ENCODE peak calls at places on chromosomes 13 and 19, in seven cellular contexts. M is endodermal cell; N is colonic mucosa; U is SK-N-SH; A is effector memory CD4-positive, alpha-beta T cell; C is mucosa of descending colon; Z is upper lobe of right lung. H is an unnamed sample. For H3K36me3 and H3K9me3, the result is how much of the 10 kb centered on the place peaks cover.

GRCh38 chr19:38213911-38214625 is 10.0 kb downstream of the DPF1 start:
- DNase-seq in M (no peak), C (no peak), Z (no peak), U (no peak), A (no peak), N (no peak), H (no peak)

GRCh38 chr13:109899748-109900147 is 113.4 kb upstream of the IRS2 start:
- DNase-seq in Z (no peak), A (no peak), U (no peak), N (no peak), M (no peak), C (no peak), H (no peak)

GRCh38 chr13:103067751-103068563 is 1.7 kb upstream of the SLC10A2 start:
- DNase-seq in U (no peak), Z (no peak), A (no peak), M (peak), N (peak), C (peak), H (no peak)

GRCh38 chr13:82713681-82714405 is 1168.4 kb downstream of the SLITRK1 start:
- DNase-seq in N (no peak), Z (no peak), A (no peak), C (no peak), U (no peak), M (no peak), H (no peak)

GRCh38 chr13:69092615-69093322 is 1014.9 kb upstream of the ATXN8OS start:
- DNase-seq in M (peak), C (no peak), Z (no peak), A (no peak), U (no peak), N (no peak), H (no peak)

GRCh38 chr19:16315825-16316505 is 8.7 kb upstream of the KLF2 start:
- DNase-seq in U (no peak), C (no peak), N (peak), Z (no peak), A (no peak), M (no peak), H (peak)

GRCh38 chr19:29497686-29498436 is 27.9 kb upstream of the VSTM2B start:
- DNase-seq in Z (peak), N (no peak), M (peak), A (no peak), U (no peak), C (peak), H (peak)

GRCh38 chr13:66640231-66640630 is 589.9 kb downstream of the PCDH9 start:
- DNase-seq in Z (no peak), M (no peak), N (no peak), C (no peak), U (no peak), A (no peak), H (no peak)

DNA sequence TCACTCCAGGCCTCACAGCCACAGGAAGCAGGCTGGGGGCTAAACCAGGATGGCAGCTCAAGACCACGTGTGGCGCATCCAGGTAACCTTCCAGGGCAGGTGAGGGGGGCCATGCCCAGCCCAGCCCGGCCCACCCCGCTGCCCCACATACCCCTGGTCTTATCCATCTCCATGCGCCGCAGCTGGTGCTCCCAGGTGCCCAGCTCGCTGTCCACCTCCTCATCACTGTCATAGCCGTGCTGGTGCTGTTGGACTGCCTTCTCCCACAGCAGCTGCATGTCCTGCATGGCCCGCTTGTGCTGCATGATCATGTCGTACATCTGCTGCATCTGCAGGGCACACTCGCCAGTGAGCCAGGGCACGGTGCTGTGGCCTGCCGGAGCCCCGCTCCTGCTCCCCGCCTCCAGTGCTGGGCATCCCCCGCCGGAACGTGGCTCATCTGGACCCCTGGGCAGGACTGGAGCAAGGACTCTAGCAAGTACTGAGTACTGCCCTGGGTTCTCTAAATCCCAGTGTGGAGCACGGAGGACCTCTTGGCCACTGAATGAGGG is 6.0 kb upstream of the TM6SF2 start:
- DNase-seq in M (no peak), N (no peak), Z (no peak), U (no peak), A (no peak), C (no peak), H (no peak)
- H3K36me3 ChIP-seq in M (half or more), N (under half), Z (half or more), U (half or more), A (half or more), C (under half), H (half or more)

GRCh38 chr19:51944798-51945552 is 17.7 kb downstream of the ZNF613 start:
- DNase-seq in M (no peak), C (no peak), Z (no peak), N (no peak), U (no peak), A (no peak), H (no peak)

GRCh38 chr19:51946602-51947001 is 19.3 kb downstream of the ZNF613 start:
- DNase-seq in M (no peak), N (no peak), U (no peak), C (no peak), A (no peak), Z (no peak), H (no peak)

DNA sequence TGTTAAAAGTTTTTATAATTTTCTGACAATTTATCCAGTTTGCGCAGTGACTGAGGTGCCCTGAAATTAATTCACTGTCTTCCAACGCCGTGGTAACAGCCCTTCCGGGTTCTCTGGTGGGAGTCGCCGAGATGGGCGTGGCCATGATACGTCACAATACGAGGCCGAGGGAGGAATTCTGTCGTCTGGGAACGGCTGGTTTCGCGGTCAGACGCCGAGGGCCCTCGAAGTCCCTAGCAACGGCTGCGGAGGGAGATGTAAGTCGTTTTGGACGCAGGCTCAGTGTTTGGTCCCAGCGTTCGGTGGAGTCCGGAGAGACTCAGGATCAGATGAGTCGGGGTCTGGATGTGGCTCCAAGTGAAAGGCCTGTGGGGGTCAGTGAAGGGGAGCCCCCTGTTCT is 21.7 kb downstream of the ZNF613 start:
- DNase-seq in U (peak), A (no peak), N (no peak), C (no peak), Z (no peak), M (no peak), H (no peak)
- H3K9me3 ChIP-seq in U (under half), A (half or more), N (under half), C (half or more), Z (half or more), M (half or more), H (under half)

DNA sequence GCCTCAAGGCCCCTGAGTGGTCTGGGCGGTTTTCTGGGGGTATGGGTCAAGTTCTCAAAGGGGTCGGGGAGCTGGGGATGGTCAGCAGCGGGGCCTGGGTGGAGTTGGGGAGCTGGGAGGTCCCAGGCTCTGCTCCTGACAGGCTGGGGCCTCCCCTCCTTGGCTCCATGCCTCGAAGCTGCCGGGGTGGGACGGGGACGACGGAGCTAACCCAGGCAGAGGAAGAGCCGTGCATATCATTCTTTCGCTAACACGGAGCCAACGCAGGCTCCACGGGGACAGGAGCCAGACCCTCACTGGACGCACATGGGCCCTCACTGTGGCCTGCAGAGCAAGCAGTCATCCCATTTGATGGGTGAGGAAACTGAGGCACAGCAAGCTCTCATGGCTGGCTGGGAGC is 25.8 kb upstream of the CACTIN start:
- DNase-seq in N (no peak), Z (no peak), C (no peak), A (no peak), U (no peak), M (no peak), H (no peak)
- H3K36me3 ChIP-seq in N (under half), Z (half or more), C (under half), A (under half), U (under half), M (under half), H (under half)

GRCh38 chr19:11680689-11681302 is 58.0 kb downstream of the ZNF823 start:
- DNase-seq in A (no peak), N (no peak), C (no peak), M (no peak), Z (no peak), U (no peak), H (no peak)
- H3K9me3 ChIP-seq in A (under half), N (under half), C (half or more), M (half or more), Z (under half), U (under half), H (under half)

DNA sequence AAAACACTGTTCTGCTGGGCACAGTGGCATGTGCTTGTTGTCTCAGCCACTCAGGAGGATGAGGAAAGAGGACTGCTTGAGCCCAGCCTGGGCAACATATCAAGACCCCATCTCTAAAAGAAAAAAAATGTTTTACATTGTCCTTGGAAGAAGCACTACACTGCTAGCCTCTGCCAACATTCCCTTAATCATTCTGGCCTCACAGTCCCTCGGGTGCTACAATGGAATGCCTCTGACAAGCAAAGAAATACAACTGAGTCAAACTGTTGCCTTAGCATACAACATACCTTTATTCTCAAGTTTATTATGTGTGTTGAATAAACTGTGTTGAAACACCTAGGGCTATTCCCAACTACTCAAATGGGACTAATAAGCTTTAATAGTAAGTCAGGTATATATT is 56.1 kb downstream of the PSPC1 start:
- DNase-seq in U (no peak), C (no peak), Z (no peak), N (no peak), A (no peak), M (no peak), H (no peak)
- H3K36me3 ChIP-seq in U (under half), C (under half), Z (under half), N (under half), A (under half), M (half or more), H (under half)

GRCh38 chr19:12546903-12547302 is 4.4 kb downstream of the ZNF564 start:
- DNase-seq in A (no peak), M (no peak), Z (no peak), C (no peak), U (no peak), N (no peak), H (no peak)
- H3K9me3 ChIP-seq in A (under half), M (half or more), Z (under half), C (under half), U (under half), N (under half), H (under half)

GRCh38 chr13:24301911-24302310 is 7.5 kb upstream of the C1QTNF9 start:
- DNase-seq in N (no peak), C (no peak), A (no peak), M (no peak), Z (no peak), U (no peak), H (no peak)

GRCh38 chr13:24301434-24301833 is 7.9 kb upstream of the C1QTNF9 start:
- DNase-seq in M (no peak), N (no peak), C (no peak), Z (no peak), U (no peak), A (no peak), H (no peak)

GRCh38 chr13:24304620-24305019 is 4.8 kb upstream of the C1QTNF9 start:
- DNase-seq in C (no peak), Z (no peak), U (no peak), M (no peak), A (no peak), N (no peak), H (no peak)

GRCh38 chr13:24293761-24294160 is 15.6 kb upstream of the C1QTNF9 start:
- DNase-seq in C (no peak), N (no peak), A (no peak), U (peak), Z (no peak), M (no peak), H (no peak)

DNA sequence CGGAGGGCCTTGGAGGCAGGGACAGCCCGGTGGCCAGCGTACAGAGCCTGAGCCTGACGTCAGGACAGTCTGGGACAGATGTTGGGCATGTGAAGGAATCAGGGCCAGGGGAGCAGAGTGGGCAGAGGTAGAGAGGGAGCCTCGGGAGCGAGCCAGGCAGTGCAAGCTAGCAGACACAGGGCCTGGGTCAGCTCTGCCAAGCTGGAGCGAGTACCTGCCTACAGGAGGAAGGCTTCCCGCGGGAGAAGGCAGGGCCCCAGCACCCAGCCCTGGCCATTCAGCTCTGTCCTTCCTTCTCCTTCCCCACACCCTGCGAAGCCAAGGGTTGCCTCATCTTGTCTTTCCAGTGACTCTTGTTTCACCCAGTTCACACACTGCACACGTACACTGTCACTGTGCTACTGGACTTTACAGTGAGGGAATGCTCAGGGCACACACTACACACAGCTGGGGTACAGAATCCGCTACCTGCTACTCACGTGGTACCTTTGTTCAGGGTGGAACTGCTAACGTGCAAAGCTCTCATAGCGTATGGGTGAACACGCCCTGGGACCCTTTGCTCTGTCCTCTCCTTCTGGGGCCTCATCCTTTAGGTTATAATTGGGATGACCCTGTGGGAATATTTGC is 9.8 kb upstream of the C1QTNF9 start:
- DNase-seq in A (no peak), U (no peak), N (no peak), C (no peak), Z (no peak), M (no peak), H (no peak)
- H3K36me3 ChIP-seq in A (half or more), U (under half), N (under half), C (under half), Z (half or more), M (under half), H (under half)

GRCh38 chr13:19185865-19186645 is 4.4 kb upstream of the TUBA3C start:
- DNase-seq in Z (no peak), U (no peak), C (no peak), N (no peak), A (no peak), M (no peak), H (no peak)
- H3K9me3 ChIP-seq in Z (under half), U (under half), C (half or more), N (under half), A (under half), M (half or more), H (under half)

GRCh38 chr19:57632987-57633831 is at the start of gene ZNF211:
- DNase-seq in M (peak), U (peak), N (peak), Z (peak), A (peak), C (peak), H (peak)
- H3K36me3 ChIP-seq in M (under half), U (under half), N (under half), Z (under half), A (under half), C (under half), H (under half)

H was measured in Peyer's patch.